ENCODE peak calls at places on chromosomes 2 and 18, in eight cellular contexts. C, Z, R, Q, F, I, P and Y are unnamed samples.
A peak's percentile ranks its signal among the peaks of the same experiment; 100 is the strongest.

GRCh38 chr2:135095591-135095990 is 43.5 kb downstream of the RAB3GAP1 start:
- DNase-seq in C (no peak), Z (no peak), R (no peak), Q (no peak), F (no peak), I (no peak), P (no peak), Y (no peak)

GRCh38 chr18:28834889-28835288 is 658.0 kb upstream of the CDH2 start:
- DNase-seq in C (no peak), Z (no peak), R (peak; percentile 88), Q (no peak), F (peak; percentile 86), I (no peak), P (no peak), Y (peak; percentile 56)

GRCh38 chr2:68643874-68644485 is 601 bp downstream of the PROKR1 start:
- DNase-seq in C (no peak), Z (no peak), R (no peak), Q (no peak), F (no peak), I (no peak), P (no peak), Y (no peak)

GRCh38 chr2:159907914-159908313 is 109.9 kb upstream of the CD302 start:
- DNase-seq in C (no peak), Z (no peak), R (no peak), Q (no peak), F (no peak), I (no peak), P (no peak), Y (no peak)

GRCh38 chr2:240856151-240856980 is 12.3 kb upstream of the AGXT start:
- DNase-seq in C (no peak), Z (peak; percentile 73), R (no peak), Q (peak; percentile 72), F (no peak), I (no peak), P (peak; percentile 79), Y (no peak)

GRCh38 chr2:104976603-104977120 is 61.2 kb upstream of the MRPS9 start:
- DNase-seq in C (no peak), Z (peak; percentile 79), R (no peak), Q (no peak), F (no peak), I (no peak), P (peak; percentile 63), Y (no peak)

GRCh38 chr2:76448956-76449355 is 738.2 kb upstream of the GCFC2 start:
- DNase-seq in C (no peak), Z (no peak), R (no peak), Q (no peak), F (no peak), I (no peak), P (no peak), Y (no peak)

GRCh38 chr2:221999702-222000101 is 299.1 kb downstream of the PAX3 start:
- DNase-seq in C (no peak), Z (no peak), R (no peak), Q (no peak), F (peak; percentile 15), I (no peak), P (no peak), Y (no peak)

GRCh38 chr2:225192869-225193268 is 150.6 kb upstream of the DOCK10 start:
- DNase-seq in C (no peak), Z (no peak), R (peak; percentile 58), Q (no peak), F (peak; percentile 21), I (no peak), P (no peak), Y (peak; percentile 2)

GRCh38 chr2:130873700-130874346 is 37.1 kb downstream of the ARHGEF4 start:
- DNase-seq in C (peak; percentile 14), Z (peak; percentile 87), R (peak; percentile 88), Q (no peak), F (peak; percentile 79), I (peak; percentile 52), P (peak; percentile 85), Y (peak; percentile 80)

GRCh38 chr2:160225722-160226121 is 25.6 kb upstream of the ITGB6 start:
- DNase-seq in C (no peak), Z (no peak), R (no peak), Q (no peak), F (no peak), I (peak; percentile 58), P (no peak), Y (no peak)

GRCh38 chr2:130352229-130352628 is 3.6 kb upstream of the PTPN18 start:
- DNase-seq in C (no peak), Z (no peak), R (no peak), Q (no peak), F (no peak), I (no peak), P (peak; percentile 36), Y (no peak)

GRCh38 chr2:74491671-74492544 is 7.5 kb downstream of the LBX2 start:
- DNase-seq in C (no peak), Z (no peak), R (no peak), Q (peak; percentile 12), F (no peak), I (no peak), P (no peak), Y (no peak)

GRCh38 chr2:3649581-3649980 is 8.4 kb upstream of the ALLC start:
- DNase-seq in C (no peak), Z (no peak), R (no peak), Q (no peak), F (no peak), I (no peak), P (no peak), Y (no peak)

GRCh38 chr2:197269173-197269572 is 41.4 kb downstream of the ANKRD44 start:
- DNase-seq in C (no peak), Z (no peak), R (no peak), Q (no peak), F (peak; percentile 10), I (no peak), P (no peak), Y (no peak)

GRCh38 chr18:45415614-45416013 is 199.7 kb upstream of the SLC14A2 start:
- DNase-seq in C (no peak), Z (peak; percentile 39), R (no peak), Q (no peak), F (no peak), I (no peak), P (no peak), Y (no peak)

GRCh38 chr2:1664698-1665097 is 79.6 kb downstream of the PXDN start:
- DNase-seq in C (no peak), Z (no peak), R (no peak), Q (no peak), F (no peak), I (no peak), P (no peak), Y (no peak)

GRCh38 chr2:1664076-1664605 is 80.2 kb downstream of the PXDN start:
- DNase-seq in C (no peak), Z (no peak), R (no peak), Q (no peak), F (no peak), I (no peak), P (no peak), Y (no peak)

GRCh38 chr2:1662606-1663180 is 81.6 kb downstream of the PXDN start:
- DNase-seq in C (no peak), Z (no peak), R (no peak), Q (no peak), F (no peak), I (no peak), P (no peak), Y (no peak)

GRCh38 chr2:1661891-1662605 is 82.3 kb downstream of the PXDN start:
- DNase-seq in C (no peak), Z (no peak), R (no peak), Q (no peak), F (no peak), I (no peak), P (no peak), Y (no peak)

DNA sequence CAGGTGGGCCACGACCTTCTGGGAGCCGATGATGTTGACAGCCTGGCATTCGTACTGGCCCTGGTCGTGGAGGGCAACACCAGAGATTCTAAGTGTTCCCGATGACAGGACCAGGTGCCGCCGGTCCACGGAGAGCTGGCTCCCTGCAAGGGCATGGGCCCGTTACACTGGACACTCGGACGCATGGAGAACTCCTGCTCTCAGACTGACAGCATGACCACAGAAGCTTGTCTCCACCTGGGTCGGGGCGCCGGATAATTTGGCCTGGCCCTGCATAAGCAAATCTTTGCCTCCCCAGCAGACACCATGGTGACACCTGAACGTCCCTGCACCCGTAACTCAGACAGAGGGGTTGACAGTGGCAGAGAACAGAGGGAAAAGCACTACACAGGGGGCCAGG is 80.7 kb downstream of the PXDN start:
- DNase-seq in C (no peak), Z (no peak), R (no peak), Q (no peak), F (no peak), I (no peak), P (no peak), Y (no peak)
- H3K36me3 ChIP-seq in C (no peaks in the 10 kb centered on the region), Z (peaks cover 39% of the 10 kb centered on the region), R (peaks cover 84% of the 10 kb centered on the region), Q (peaks cover 9% of the 10 kb centered on the region), F (peaks cover 46% of the 10 kb centered on the region), I (no peaks in the 10 kb centered on the region), P (peaks cover 57% of the 10 kb centered on the region), Y (peaks cover 39% of the 10 kb centered on the region)

GRCh38 chr18:77061291-77061945 is 71.2 kb downstream of the MBP start:
- DNase-seq in C (no peak), Z (no peak), R (no peak), Q (no peak), F (no peak), I (no peak), P (no peak), Y (no peak)
- H3K4me1 ChIP-seq in C (peaks cover 40% of the 10 kb centered on the region), Z (peaks cover 10% of the 10 kb centered on the region), R (peaks cover 40% of the 10 kb centered on the region), Q (peaks cover 10% of the 10 kb centered on the region), F (peaks cover 24% of the 10 kb centered on the region), I (peaks cover 27% of the 10 kb centered on the region), P (peaks cover 13% of the 10 kb centered on the region), Y (no peaks in the 10 kb centered on the region)

GRCh38 chr2:73258913-73259215 is 24.8 kb downstream of the CCT7 start:
- DNase-seq in C (no peak), Z (no peak), R (no peak), Q (no peak), F (no peak), I (no peak), P (no peak), Y (no peak)
- H3K36me3 ChIP-seq in C (no peaks in the 10 kb centered on the region), Z (no peaks in the 10 kb centered on the region), R (peaks cover 10% of the 10 kb centered on the region), Q (no peaks in the 10 kb centered on the region), F (peaks cover 5% of the 10 kb centered on the region), I (no peaks in the 10 kb centered on the region), P (peaks cover 28% of the 10 kb centered on the region), Y (peaks cover 4% of the 10 kb centered on the region)

GRCh38 chr2:238433300-238433915 is 6.7 kb downstream of the ASB1 start:
- DNase-seq in C (no peak), Z (no peak), R (no peak), Q (no peak), F (no peak), I (no peak), P (no peak), Y (no peak)
- H3K4me1 ChIP-seq in C (peaks cover 4% of the 10 kb centered on the region), Z (no peaks in the 10 kb centered on the region), R (peaks cover 39% of the 10 kb centered on the region), Q (peaks cover under 1% of the 10 kb centered on the region), F (peaks cover 81% of the 10 kb centered on the region), I (peaks cover 4% of the 10 kb centered on the region), P (no peaks in the 10 kb centered on the region), Y (no peaks in the 10 kb centered on the region)

DNA sequence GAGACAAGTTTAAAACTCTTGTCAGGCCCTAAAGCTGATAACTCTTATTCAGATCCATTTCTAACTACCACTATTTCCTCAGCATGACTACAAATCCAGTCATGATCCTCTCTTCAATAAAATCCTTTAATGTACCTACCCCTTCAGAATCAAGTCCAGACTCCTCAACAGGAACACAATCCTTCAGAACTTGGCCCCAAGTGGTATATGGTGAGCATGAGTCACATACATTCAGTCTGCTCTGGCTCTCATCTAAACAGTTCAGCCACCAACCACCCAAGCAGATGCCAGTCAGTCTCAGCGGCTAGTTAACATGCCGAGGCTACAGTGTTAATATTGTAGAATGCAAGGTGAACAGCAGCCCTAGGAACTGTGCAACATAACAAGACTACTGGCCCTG is 9.7 kb downstream of the LMAN2L start:
- DNase-seq in C (no peak), Z (no peak), R (peak; percentile 31), Q (no peak), F (peak; percentile 77), I (no peak), P (no peak), Y (no peak)
- H3K36me3 ChIP-seq in C (no peaks in the 10 kb centered on the region), Z (peaks cover 55% of the 10 kb centered on the region), R (peaks cover 32% of the 10 kb centered on the region), Q (peaks cover 40% of the 10 kb centered on the region), F (peaks cover 44% of the 10 kb centered on the region), I (no peaks in the 10 kb centered on the region), P (peaks cover 61% of the 10 kb centered on the region), Y (peaks cover 61% of the 10 kb centered on the region)